ENCODE peak calls at places on chromosome 13, in nine cellular contexts. One of them, this sample, is unnamed.

GRCh38 chr13:22064854-22065646 is 394.2 kb downstream of the FGF9 start:
- DNase-seq in gastrocnemius medialis: no peak
- DNase-seq in prostate gland: no peak
- DNase-seq in lower lobe of right lung: no peak
- DNase-seq in mucosa of descending colon: no peak
- DNase-seq in body of pancreas: no peak
- DNase-seq in brain microvascular endothelial cell: no peak
- DNase-seq in fibroblast of mammary gland: no peak
- DNase-seq in CD8-positive, alpha-beta T cell: no peak
- DNase-seq in this sample: no peak

GRCh38 chr13:80361883-80362327 is 21.0 kb upstream of the SPRY2 start:
- DNase-seq in gastrocnemius medialis: no peak
- DNase-seq in prostate gland: no peak
- DNase-seq in lower lobe of right lung: no peak
- DNase-seq in mucosa of descending colon: no peak
- DNase-seq in body of pancreas: no peak
- DNase-seq in brain microvascular endothelial cell: peak
- DNase-seq in fibroblast of mammary gland: no peak
- DNase-seq in CD8-positive, alpha-beta T cell: no peak
- DNase-seq in this sample: no peak

GRCh38 chr13:45339867-45340266 is 1.1 kb downstream of the TPT1 start:
- DNase-seq in gastrocnemius medialis: no peak
- DNase-seq in prostate gland: no peak
- DNase-seq in lower lobe of right lung: no peak
- DNase-seq in mucosa of descending colon: no peak
- DNase-seq in body of pancreas: no peak
- DNase-seq in brain microvascular endothelial cell: no peak
- DNase-seq in fibroblast of mammary gland: no peak
- DNase-seq in CD8-positive, alpha-beta T cell: no peak
- DNase-seq in this sample: no peak

GRCh38 chr13:98439896-98440295 is 137.0 kb downstream of the STK24 start:
- DNase-seq in gastrocnemius medialis: no peak
- DNase-seq in prostate gland: no peak
- DNase-seq in lower lobe of right lung: peak
- DNase-seq in mucosa of descending colon: no peak
- DNase-seq in body of pancreas: no peak
- DNase-seq in brain microvascular endothelial cell: no peak
- DNase-seq in fibroblast of mammary gland: no peak
- DNase-seq in CD8-positive, alpha-beta T cell: no peak
- DNase-seq in this sample: no peak

GRCh38 chr13:28035146-28035782 is 46.8 kb upstream of the URAD start:
- DNase-seq in gastrocnemius medialis: no peak
- DNase-seq in prostate gland: peak
- DNase-seq in lower lobe of right lung: no peak
- DNase-seq in mucosa of descending colon: no peak
- DNase-seq in body of pancreas: no peak
- DNase-seq in brain microvascular endothelial cell: no peak
- DNase-seq in fibroblast of mammary gland: no peak
- DNase-seq in CD8-positive, alpha-beta T cell: no peak
- DNase-seq in this sample: no peak

GRCh38 chr13:100673831-100674362 is 698 bp downstream of the TMTC4 start:
- DNase-seq in gastrocnemius medialis: no peak
- DNase-seq in prostate gland: peak
- DNase-seq in lower lobe of right lung: peak
- DNase-seq in mucosa of descending colon: peak
- DNase-seq in body of pancreas: peak
- DNase-seq in brain microvascular endothelial cell: peak
- DNase-seq in fibroblast of mammary gland: peak
- DNase-seq in CD8-positive, alpha-beta T cell: peak
- DNase-seq in this sample: peak

GRCh38 chr13:50228527-50228926 is 213.3 kb downstream of the KCNRG start:
- DNase-seq in gastrocnemius medialis: no peak
- DNase-seq in prostate gland: no peak
- DNase-seq in lower lobe of right lung: no peak
- DNase-seq in mucosa of descending colon: no peak
- DNase-seq in body of pancreas: no peak
- DNase-seq in brain microvascular endothelial cell: no peak
- DNase-seq in fibroblast of mammary gland: no peak
- DNase-seq in CD8-positive, alpha-beta T cell: no peak
- DNase-seq in this sample: no peak

GRCh38 chr13:106680796-106681482 is 113.0 kb upstream of the ARGLU1 start:
- DNase-seq in gastrocnemius medialis: no peak
- DNase-seq in prostate gland: no peak
- DNase-seq in lower lobe of right lung: no peak
- DNase-seq in mucosa of descending colon: no peak
- DNase-seq in body of pancreas: no peak
- DNase-seq in brain microvascular endothelial cell: no peak
- DNase-seq in fibroblast of mammary gland: no peak
- DNase-seq in CD8-positive, alpha-beta T cell: no peak
- DNase-seq in this sample: no peak

GRCh38 chr13:64546371-64546770 is 2683.8 kb downstream of the PCDH9 start:
- DNase-seq in gastrocnemius medialis: no peak
- DNase-seq in prostate gland: no peak
- DNase-seq in lower lobe of right lung: no peak
- DNase-seq in mucosa of descending colon: no peak
- DNase-seq in body of pancreas: no peak
- DNase-seq in brain microvascular endothelial cell: no peak
- DNase-seq in fibroblast of mammary gland: peak
- DNase-seq in CD8-positive, alpha-beta T cell: no peak
- DNase-seq in this sample: no peak

GRCh38 chr13:77466757-77467156 is 68.7 kb upstream of the SCEL start:
- DNase-seq in gastrocnemius medialis: no peak
- DNase-seq in prostate gland: no peak
- DNase-seq in lower lobe of right lung: no peak
- DNase-seq in mucosa of descending colon: no peak
- DNase-seq in body of pancreas: no peak
- DNase-seq in brain microvascular endothelial cell: no peak
- DNase-seq in fibroblast of mammary gland: no peak
- DNase-seq in CD8-positive, alpha-beta T cell: no peak
- DNase-seq in this sample: no peak

GRCh38 chr13:49444517-49445395 is 682 bp downstream of the SETDB2 start:
- DNase-seq in gastrocnemius medialis: peak
- DNase-seq in prostate gland: peak
- DNase-seq in lower lobe of right lung: no peak
- DNase-seq in mucosa of descending colon: no peak
- DNase-seq in body of pancreas: peak
- DNase-seq in brain microvascular endothelial cell: no peak
- DNase-seq in fibroblast of mammary gland: peak
- DNase-seq in CD8-positive, alpha-beta T cell: peak
- DNase-seq in this sample: no peak

GRCh38 chr13:102779426-102780159 is 6.0 kb upstream of the TEX30 start:
- DNase-seq in gastrocnemius medialis: no peak
- DNase-seq in prostate gland: no peak
- DNase-seq in lower lobe of right lung: no peak
- DNase-seq in mucosa of descending colon: no peak
- DNase-seq in body of pancreas: no peak
- DNase-seq in brain microvascular endothelial cell: no peak
- DNase-seq in fibroblast of mammary gland: no peak
- DNase-seq in CD8-positive, alpha-beta T cell: peak
- DNase-seq in this sample: no peak

GRCh38 chr13:21971662-21972635 is 301.1 kb downstream of the FGF9 start:
- DNase-seq in gastrocnemius medialis: no peak
- DNase-seq in prostate gland: no peak
- DNase-seq in lower lobe of right lung: no peak
- DNase-seq in mucosa of descending colon: no peak
- DNase-seq in body of pancreas: no peak
- DNase-seq in brain microvascular endothelial cell: no peak
- DNase-seq in fibroblast of mammary gland: no peak
- DNase-seq in CD8-positive, alpha-beta T cell: no peak
- DNase-seq in this sample: no peak

GRCh38 chr13:59906413-59907027 is 257.2 kb downstream of the DIAPH3 start:
- DNase-seq in gastrocnemius medialis: no peak
- DNase-seq in prostate gland: no peak
- DNase-seq in lower lobe of right lung: no peak
- DNase-seq in mucosa of descending colon: no peak
- DNase-seq in body of pancreas: no peak
- DNase-seq in brain microvascular endothelial cell: peak
- DNase-seq in fibroblast of mammary gland: peak
- DNase-seq in CD8-positive, alpha-beta T cell: no peak
- DNase-seq in this sample: peak

GRCh38 chr13:94646904-94647303 is 45.2 kb downstream of the GPR180 start:
- DNase-seq in gastrocnemius medialis: no peak
- DNase-seq in prostate gland: peak
- DNase-seq in lower lobe of right lung: no peak
- DNase-seq in mucosa of descending colon: no peak
- DNase-seq in body of pancreas: no peak
- DNase-seq in brain microvascular endothelial cell: no peak
- DNase-seq in fibroblast of mammary gland: no peak
- DNase-seq in CD8-positive, alpha-beta T cell: no peak
- DNase-seq in this sample: no peak

GRCh38 chr13:39599842-39600241 is 3.2 kb downstream of the LHFPL6 start:
- DNase-seq in gastrocnemius medialis: no peak
- DNase-seq in prostate gland: no peak
- DNase-seq in lower lobe of right lung: no peak
- DNase-seq in mucosa of descending colon: no peak
- DNase-seq in body of pancreas: no peak
- DNase-seq in brain microvascular endothelial cell: no peak
- DNase-seq in fibroblast of mammary gland: peak
- DNase-seq in CD8-positive, alpha-beta T cell: no peak
- DNase-seq in this sample: peak

GRCh38 chr13:51646041-51646670 is 61.9 kb downstream of the WDFY2 start:
- DNase-seq in gastrocnemius medialis: no peak
- DNase-seq in prostate gland: no peak
- DNase-seq in lower lobe of right lung: no peak
- DNase-seq in mucosa of descending colon: no peak
- DNase-seq in body of pancreas: no peak
- DNase-seq in brain microvascular endothelial cell: no peak
- DNase-seq in fibroblast of mammary gland: no peak
- DNase-seq in CD8-positive, alpha-beta T cell: no peak
- DNase-seq in this sample: no peak

GRCh38 chr13:51643882-51644281 is 59.6 kb downstream of the WDFY2 start:
- DNase-seq in gastrocnemius medialis: no peak
- DNase-seq in prostate gland: no peak
- DNase-seq in lower lobe of right lung: no peak
- DNase-seq in mucosa of descending colon: no peak
- DNase-seq in body of pancreas: no peak
- DNase-seq in brain microvascular endothelial cell: peak
- DNase-seq in fibroblast of mammary gland: peak
- DNase-seq in CD8-positive, alpha-beta T cell: no peak
- DNase-seq in this sample: peak

GRCh38 chr13:51647067-51647466 is 62.8 kb downstream of the WDFY2 start:
- DNase-seq in gastrocnemius medialis: no peak
- DNase-seq in prostate gland: no peak
- DNase-seq in lower lobe of right lung: no peak
- DNase-seq in mucosa of descending colon: no peak
- DNase-seq in body of pancreas: no peak
- DNase-seq in brain microvascular endothelial cell: no peak
- DNase-seq in fibroblast of mammary gland: no peak
- DNase-seq in CD8-positive, alpha-beta T cell: no peak
- DNase-seq in this sample: no peak

GRCh38 chr13:51644649-51645048 is 60.4 kb downstream of the WDFY2 start:
- DNase-seq in gastrocnemius medialis: no peak
- DNase-seq in prostate gland: no peak
- DNase-seq in lower lobe of right lung: no peak
- DNase-seq in mucosa of descending colon: no peak
- DNase-seq in body of pancreas: peak
- DNase-seq in brain microvascular endothelial cell: peak
- DNase-seq in fibroblast of mammary gland: peak
- DNase-seq in CD8-positive, alpha-beta T cell: no peak
- DNase-seq in this sample: no peak

DNA sequence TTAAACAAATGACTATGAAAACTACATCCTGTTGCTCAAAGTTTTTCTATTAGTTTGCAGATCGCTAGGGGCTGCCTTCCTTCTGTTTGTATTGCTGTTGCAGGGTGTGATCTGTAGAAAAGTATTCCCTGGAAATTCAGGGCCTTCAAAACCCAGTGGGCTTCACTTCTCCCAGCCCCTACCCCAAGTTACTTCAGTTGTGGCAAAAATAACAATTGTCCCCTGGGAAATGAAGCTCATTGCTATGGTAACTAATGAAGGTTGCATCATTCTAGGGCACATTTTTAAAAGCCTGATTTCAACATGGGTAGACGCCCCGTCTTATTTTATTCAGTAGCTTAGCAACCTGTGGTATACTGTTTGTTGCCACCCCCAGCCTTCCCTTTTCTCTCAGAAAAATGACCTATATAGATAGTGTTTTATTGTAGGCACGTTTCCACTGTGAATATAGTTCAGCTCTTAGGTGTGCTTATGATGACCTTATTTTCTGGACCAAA is 60.9 kb downstream of the WDFY2 start:
- DNase-seq in gastrocnemius medialis: no peak
- DNase-seq in prostate gland: no peak
- DNase-seq in lower lobe of right lung: no peak
- DNase-seq in mucosa of descending colon: no peak
- DNase-seq in body of pancreas: no peak
- DNase-seq in brain microvascular endothelial cell: peak
- DNase-seq in fibroblast of mammary gland: peak
- DNase-seq in CD8-positive, alpha-beta T cell: peak
- DNase-seq in this sample: peak
- TF ChIP-seq CTCF in gastrocnemius medialis: no peak
- TF ChIP-seq CTCF in prostate gland: no peak
- TF ChIP-seq CTCF in lower lobe of right lung: no peak
- TF ChIP-seq CTCF in mucosa of descending colon: no peak
- TF ChIP-seq CTCF in body of pancreas: no peak
- TF ChIP-seq CTCF in brain microvascular endothelial cell: peak
- TF ChIP-seq CTCF in fibroblast of mammary gland: no peak
- TF ChIP-seq CTCF in CD8-positive, alpha-beta T cell: no peak
- TF ChIP-seq CTCF in this sample: no peak

GRCh38 chr13:36297259-36297599 is 385 bp downstream of the CCDC169 start:
- DNase-seq in gastrocnemius medialis: no peak
- DNase-seq in prostate gland: peak
- DNase-seq in lower lobe of right lung: no peak
- DNase-seq in mucosa of descending colon: no peak
- DNase-seq in body of pancreas: no peak
- DNase-seq in brain microvascular endothelial cell: no peak
- DNase-seq in fibroblast of mammary gland: peak
- DNase-seq in CD8-positive, alpha-beta T cell: no peak
- DNase-seq in this sample: no peak
- H3K4me3 ChIP-seq in gastrocnemius medialis: peak
- H3K4me3 ChIP-seq in prostate gland: peak
- H3K4me3 ChIP-seq in lower lobe of right lung: peak
- H3K4me3 ChIP-seq in mucosa of descending colon: no peak
- H3K4me3 ChIP-seq in body of pancreas: peak
- H3K4me3 ChIP-seq in brain microvascular endothelial cell: peak
- H3K4me3 ChIP-seq in fibroblast of mammary gland: peak
- H3K4me3 ChIP-seq in CD8-positive, alpha-beta T cell: peak
- H3K4me3 ChIP-seq in this sample: peak

GRCh38 chr13:62119739-62120700 is 704.4 kb upstream of the PCDH20 start:
- DNase-seq in gastrocnemius medialis: no peak
- DNase-seq in prostate gland: no peak
- DNase-seq in lower lobe of right lung: no peak
- DNase-seq in mucosa of descending colon: no peak
- DNase-seq in body of pancreas: no peak
- DNase-seq in brain microvascular endothelial cell: no peak
- DNase-seq in fibroblast of mammary gland: peak
- DNase-seq in CD8-positive, alpha-beta T cell: no peak
- DNase-seq in this sample: no peak
- TF ChIP-seq CTCF in gastrocnemius medialis: no peak
- TF ChIP-seq CTCF in prostate gland: peak
- TF ChIP-seq CTCF in lower lobe of right lung: peak
- TF ChIP-seq CTCF in mucosa of descending colon: no peak
- TF ChIP-seq CTCF in body of pancreas: peak
- TF ChIP-seq CTCF in brain microvascular endothelial cell: peak
- TF ChIP-seq CTCF in fibroblast of mammary gland: peak
- TF ChIP-seq CTCF in CD8-positive, alpha-beta T cell: no peak
- TF ChIP-seq CTCF in this sample: peak

DNA sequence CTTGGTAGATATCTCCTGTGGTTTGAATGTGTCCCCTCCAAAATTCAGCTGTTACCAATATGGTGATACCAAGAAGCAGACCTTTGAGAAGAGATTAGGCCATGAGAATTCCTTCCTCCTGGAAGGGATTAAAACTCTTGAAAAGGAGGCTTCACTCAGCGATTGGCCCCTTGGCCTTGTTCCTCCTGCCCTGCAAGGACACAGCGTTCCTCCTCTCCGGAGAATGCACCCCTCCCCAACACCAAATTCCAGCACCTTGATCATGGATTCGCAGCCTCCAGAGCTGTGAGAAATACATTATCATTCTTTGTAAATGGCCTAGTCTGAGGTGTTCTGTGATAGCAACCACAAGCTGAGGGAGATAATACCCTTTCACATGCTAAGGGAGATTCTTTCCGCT is 34.5 kb upstream of the ARHGEF7 start:
- DNase-seq in gastrocnemius medialis: no peak
- DNase-seq in prostate gland: no peak
- DNase-seq in lower lobe of right lung: no peak
- DNase-seq in mucosa of descending colon: no peak
- DNase-seq in body of pancreas: no peak
- DNase-seq in brain microvascular endothelial cell: no peak
- DNase-seq in fibroblast of mammary gland: no peak
- DNase-seq in CD8-positive, alpha-beta T cell: no peak
- DNase-seq in this sample: no peak
- H3K4me3 ChIP-seq in gastrocnemius medialis: no peak
- H3K4me3 ChIP-seq in prostate gland: no peak
- H3K4me3 ChIP-seq in lower lobe of right lung: no peak
- H3K4me3 ChIP-seq in mucosa of descending colon: no peak
- H3K4me3 ChIP-seq in body of pancreas: no peak
- H3K4me3 ChIP-seq in brain microvascular endothelial cell: no peak
- H3K4me3 ChIP-seq in fibroblast of mammary gland: no peak
- H3K4me3 ChIP-seq in CD8-positive, alpha-beta T cell: no peak
- H3K4me3 ChIP-seq in this sample: no peak